ENCODE peak calls at places on chromosome 6, in six cellular contexts. C is kidney epithelial cell, I is cardiac fibroblast, P is AG10803, L is GM12878, G is MM.1S. N is an unnamed sample.

GRCh38 chr6:133991096-133991593 is 38.1 kb downstream of the TBPL1 start:
- DNase-seq in L (no peak), I (peak), G (no peak), P (peak), C (peak), N (no peak)

GRCh38 chr6:34384305-34385153 is 7.9 kb downstream of the NUDT3 start:
- DNase-seq in G (no peak), P (no peak), L (no peak), C (no peak), I (no peak), N (no peak)

GRCh38 chr6:107956586-107957164 is 1.3 kb downstream of the SEC63 start:
- DNase-seq in L (no peak), P (peak), C (no peak), G (no peak), I (peak), N (no peak)

GRCh38 chr6:111653961-111654360 is 48.3 kb upstream of the TRAF3IP2 start:
- DNase-seq in L (no peak), G (no peak), C (no peak), I (no peak), P (no peak), N (no peak)

GRCh38 chr6:145453376-145453775 is 281.9 kb downstream of the EPM2A start:
- DNase-seq in C (no peak), G (no peak), L (no peak), P (no peak), I (peak), N (no peak)

GRCh38 chr6:95248501-95248900 is 328.8 kb upstream of the MANEA start:
- DNase-seq in L (no peak), G (no peak), C (no peak), I (peak), P (no peak), N (no peak)

GRCh38 chr6:5305968-5306626 is 44.8 kb downstream of the FARS2 start:
- DNase-seq in L (no peak), G (no peak), C (no peak), I (no peak), P (peak), N (no peak)

GRCh38 chr6:133040025-133040838 is 200.9 kb upstream of the EYA4 start:
- DNase-seq in L (no peak), G (peak), P (peak), C (no peak), I (peak), N (no peak)

GRCh38 chr6:36769676-36770499 is 69.4 kb downstream of the CPNE5 start:
- DNase-seq in I (peak), P (peak), C (no peak), G (no peak), L (no peak), N (no peak)

GRCh38 chr6:33205172-33206026 is 944 bp downstream of the HSD17B8 start:
- DNase-seq in I (no peak), L (no peak), C (peak), P (peak), G (peak), N (no peak)

GRCh38 chr6:112258636-112259336 is 4.4 kb upstream of the LAMA4 start:
- DNase-seq in C (no peak), L (no peak), P (no peak), G (no peak), I (no peak), N (no peak)

GRCh38 chr6:4114123-4114522 is 21.3 kb downstream of the ECI2 start:
- DNase-seq in C (no peak), L (no peak), G (no peak), P (no peak), I (peak), N (no peak)
- TF ChIP-seq CTCF in C (no peak), L (no peak), G (no peak), P (no peak), I (no peak), N (no peak)

DNA sequence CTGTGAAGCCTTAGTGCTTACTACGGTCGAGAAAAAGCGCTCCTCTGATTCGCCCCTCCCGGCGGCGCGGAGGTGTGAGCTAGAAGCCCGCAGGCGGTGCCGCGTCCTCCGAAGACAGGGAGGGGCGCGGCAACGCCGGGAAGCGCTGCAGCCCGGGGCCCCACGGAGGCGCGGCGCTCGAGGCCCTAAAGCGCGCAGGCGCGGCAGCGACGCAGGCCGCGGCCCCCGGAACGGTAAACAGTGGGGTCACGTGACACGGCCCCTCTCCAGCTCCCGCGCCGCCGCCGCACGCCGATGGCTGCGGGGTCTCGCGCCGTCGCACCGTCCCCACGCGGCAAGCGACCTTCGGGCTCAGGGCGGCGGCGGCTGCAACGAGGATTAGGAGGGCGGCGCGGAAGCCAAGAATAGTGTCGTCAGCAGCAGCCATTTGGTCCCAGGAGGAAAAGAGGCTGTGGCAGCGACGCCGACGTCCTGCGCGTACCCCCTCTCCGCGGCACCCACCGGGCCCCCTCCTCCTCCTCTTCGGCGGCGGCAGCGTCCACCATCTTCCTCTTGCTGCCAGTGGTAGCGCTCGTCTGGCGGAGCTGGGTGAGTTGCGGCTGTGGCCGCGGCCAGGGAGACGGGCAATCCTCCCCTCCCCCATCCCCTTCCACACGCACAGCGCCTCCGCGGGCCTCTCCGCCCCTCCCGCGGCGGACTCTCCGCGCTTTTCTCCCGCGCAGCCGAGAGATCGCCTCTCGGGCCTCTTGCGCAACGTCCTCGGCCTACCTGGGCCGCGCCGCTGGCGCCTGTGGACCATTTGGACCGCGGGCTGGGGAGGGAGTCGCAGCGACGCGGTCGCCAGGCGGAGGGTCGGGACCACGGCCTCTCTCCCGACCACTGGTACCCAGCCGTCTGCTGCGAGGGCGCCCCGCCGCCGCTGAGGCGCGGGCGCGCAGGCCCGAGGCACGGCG is at the start of gene PHF3:
- DNase-seq in L (peak), I (peak), C (peak), G (peak), P (peak), N (peak)
- TF ChIP-seq CTCF in L (no peak), I (peak), C (peak), G (peak), P (peak), N (peak)

GRCh38 chr6:3294921-3295871 is 36.4 kb downstream of the PSMG4 start:
- DNase-seq in I (no peak), G (no peak), P (no peak), L (no peak), C (no peak), N (no peak)
- TF ChIP-seq CTCF in I (no peak), G (no peak), P (no peak), L (no peak), C (peak), N (peak)

DNA sequence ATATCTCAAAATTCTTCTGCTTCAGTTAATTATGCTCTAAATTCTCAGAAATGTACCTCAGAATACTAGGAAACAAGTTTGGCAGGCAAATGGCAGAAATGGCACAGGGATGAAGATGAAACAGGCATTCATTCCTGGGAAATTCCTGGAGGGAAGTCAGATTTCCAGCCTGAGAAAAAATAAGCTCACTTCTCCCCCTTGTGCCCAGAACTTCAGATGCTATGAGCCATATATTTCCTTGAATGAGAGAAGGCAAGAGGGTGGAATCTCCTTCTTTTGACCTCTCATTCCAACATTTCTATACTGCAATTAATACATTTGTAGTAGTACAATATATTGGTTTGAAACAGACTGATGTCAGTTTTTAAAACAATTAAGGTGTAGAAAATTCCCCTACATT is 22.8 kb downstream of the RGS17 start:
- DNase-seq in L (no peak), I (peak), G (no peak), C (no peak), P (peak), N (no peak)
- TF ChIP-seq CTCF in L (no peak), I (peak), G (no peak), C (peak), P (peak), N (peak)

GRCh38 chr6:7389162-7389450 is 436 bp downstream of the CAGE1 start:
- DNase-seq in I (no peak), L (no peak), G (no peak), P (peak), C (peak), N (no peak)

GRCh38 chr6:7389451-7390217 is at the start of the genes CAGE1 and RIOK1:
- DNase-seq in G (peak), P (peak), C (peak), I (peak), L (peak), N (peak)

GRCh38 chr6:7392402-7392801 is 2.8 kb downstream of the RIOK1 start:
- DNase-seq in C (no peak), G (no peak), P (peak), L (no peak), I (peak), N (no peak)

GRCh38 chr6:7391244-7391643 is 1.6 kb downstream of the RIOK1 start:
- DNase-seq in L (no peak), G (no peak), C (no peak), P (no peak), I (no peak), N (no peak)

DNA sequence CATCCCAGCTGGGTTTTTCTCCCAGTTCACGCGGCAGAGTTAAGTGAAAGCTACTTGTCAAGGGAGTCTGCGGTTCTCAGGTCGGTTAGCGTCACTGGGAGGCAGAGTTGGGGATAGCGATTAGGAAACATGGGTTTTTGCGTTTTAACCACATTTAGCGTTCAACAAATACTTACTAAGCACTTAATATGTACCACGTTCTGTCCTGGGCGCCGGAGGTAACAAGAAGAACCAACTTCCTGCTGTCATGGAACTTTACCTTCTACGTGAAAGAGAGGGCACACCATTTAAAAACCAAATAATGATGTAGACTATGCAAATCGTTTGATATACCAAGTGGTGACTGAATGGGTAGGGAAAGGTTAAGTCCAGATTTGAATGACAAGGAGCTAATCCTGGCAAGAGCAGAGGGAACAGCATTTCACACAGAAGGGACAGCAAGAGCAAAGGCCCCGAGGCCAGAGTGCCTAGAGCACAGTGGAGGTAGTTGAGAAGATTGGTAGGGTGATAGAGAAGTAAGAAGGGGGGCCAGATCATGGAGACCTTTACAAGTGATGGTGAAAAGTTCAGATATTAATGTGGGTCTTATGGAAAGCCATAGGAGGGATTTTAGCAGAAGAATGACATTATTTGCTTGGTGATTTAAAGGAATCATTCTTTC is 740 bp downstream of the RIOK1 start:
- DNase-seq in P (no peak), I (no peak), C (no peak), G (no peak), L (no peak), N (no peak)
- TF ChIP-seq CTCF in P (peak), I (no peak), C (no peak), G (peak), L (no peak), N (peak)

GRCh38 chr6:43292763-43293318 is 5.2 kb upstream of the SLC22A7 start:
- DNase-seq in I (no peak), G (no peak), L (no peak), P (no peak), C (no peak), N (no peak)

GRCh38 chr6:43290905-43291355 is 7.1 kb upstream of the SLC22A7 start:
- DNase-seq in G (no peak), L (no peak), I (no peak), C (no peak), P (no peak), N (no peak)

GRCh38 chr6:43292341-43292740 is 5.7 kb upstream of the SLC22A7 start:
- DNase-seq in I (no peak), L (no peak), P (no peak), C (no peak), G (no peak), N (no peak)

GRCh38 chr6:43290353-43290904 is 7.6 kb upstream of the SLC22A7 start:
- DNase-seq in P (no peak), G (no peak), I (no peak), C (no peak), L (no peak), N (no peak)

GRCh38 chr6:43291708-43292107 is 6.4 kb upstream of the SLC22A7 start:
- DNase-seq in C (no peak), P (no peak), I (no peak), G (no peak), L (no peak), N (no peak)
- TF ChIP-seq CTCF in C (no peak), P (no peak), I (no peak), G (no peak), L (no peak), N (no peak)

GRCh38 chr6:106117579-106117978 is 31.4 kb downstream of the PRDM1 start:
- DNase-seq in G (no peak), P (no peak), L (no peak), C (no peak), I (no peak), N (no peak)
- TF ChIP-seq CTCF in G (no peak), P (no peak), L (no peak), C (no peak), I (no peak), N (no peak)

GRCh38 chr6:25239059-25239458 is 40.1 kb upstream of the CARMIL1 start:
- DNase-seq in I (no peak), L (no peak), G (no peak), C (no peak), P (no peak), N (no peak)
- TF ChIP-seq CTCF in I (no peak), L (no peak), G (no peak), C (no peak), P (no peak), N (no peak)

N was measured in osteocyte.